ENCODE peak calls at places on chromosomes 11 and 22, in seven cellular contexts. One of them, this sample, is unnamed.

GRCh38 chr11:31795706-31796522 is 15.2 kb downstream of the PAX6 start:
- DNase-seq in transverse colon: no peak
- DNase-seq in upper lobe of left lung: no peak
- DNase-seq in suprapubic skin: no peak
- DNase-seq in stomach: no peak
- DNase-seq in ovary: no peak
- DNase-seq in tibial nerve: no peak
- DNase-seq in this sample: no peak

GRCh38 chr22:25364736-25365241 is 145.3 kb downstream of the CRYBB2 start:
- DNase-seq in transverse colon: peak; percentile 70
- DNase-seq in upper lobe of left lung: no peak
- DNase-seq in suprapubic skin: peak; percentile 66
- DNase-seq in stomach: peak; percentile 54
- DNase-seq in ovary: no peak
- DNase-seq in tibial nerve: no peak
- DNase-seq in this sample: peak; percentile 56

GRCh38 chr22:17767236-17768065 is 6.8 kb downstream of the BID start:
- DNase-seq in transverse colon: no peak
- DNase-seq in upper lobe of left lung: no peak
- DNase-seq in suprapubic skin: no peak
- DNase-seq in stomach: no peak
- DNase-seq in ovary: no peak
- DNase-seq in tibial nerve: no peak
- DNase-seq in this sample: no peak

GRCh38 chr11:56716379-56716854 is 17.5 kb downstream of the OR9G1 start:
- DNase-seq in transverse colon: peak; percentile 23
- DNase-seq in upper lobe of left lung: no peak
- DNase-seq in suprapubic skin: no peak
- DNase-seq in stomach: no peak
- DNase-seq in ovary: no peak
- DNase-seq in tibial nerve: no peak
- DNase-seq in this sample: no peak

GRCh38 chr11:63999349-64000025 is 13.2 kb downstream of the OTUB1 start:
- DNase-seq in transverse colon: peak; percentile 50
- DNase-seq in upper lobe of left lung: peak; percentile 90
- DNase-seq in suprapubic skin: peak; percentile 88
- DNase-seq in stomach: peak; percentile 85
- DNase-seq in ovary: peak; percentile 69
- DNase-seq in tibial nerve: no peak
- DNase-seq in this sample: peak; percentile 86

GRCh38 chr11:127308291-127308690 is 307.7 kb upstream of the KIRREL3 start:
- DNase-seq in transverse colon: no peak
- DNase-seq in upper lobe of left lung: no peak
- DNase-seq in suprapubic skin: no peak
- DNase-seq in stomach: no peak
- DNase-seq in ovary: no peak
- DNase-seq in tibial nerve: no peak
- DNase-seq in this sample: no peak

GRCh38 chr11:21895686-21896085 is 297.2 kb upstream of the ANO5 start:
- DNase-seq in transverse colon: no peak
- DNase-seq in upper lobe of left lung: no peak
- DNase-seq in suprapubic skin: no peak
- DNase-seq in stomach: no peak
- DNase-seq in ovary: no peak
- DNase-seq in tibial nerve: no peak
- DNase-seq in this sample: no peak

GRCh38 chr11:28466506-28466905 is 358.3 kb downstream of the METTL15 start:
- DNase-seq in transverse colon: no peak
- DNase-seq in upper lobe of left lung: no peak
- DNase-seq in suprapubic skin: no peak
- DNase-seq in stomach: no peak
- DNase-seq in ovary: no peak
- DNase-seq in tibial nerve: no peak
- DNase-seq in this sample: no peak

GRCh38 chr11:18741783-18742182 is 15.8 kb upstream of the IGSF22 start:
- DNase-seq in transverse colon: no peak
- DNase-seq in upper lobe of left lung: no peak
- DNase-seq in suprapubic skin: no peak
- DNase-seq in stomach: no peak
- DNase-seq in ovary: no peak
- DNase-seq in tibial nerve: no peak
- DNase-seq in this sample: no peak

GRCh38 chr11:74169736-74170458 is 905 bp downstream of the C2CD3 start:
- DNase-seq in transverse colon: no peak
- DNase-seq in upper lobe of left lung: no peak
- DNase-seq in suprapubic skin: no peak
- DNase-seq in stomach: no peak
- DNase-seq in ovary: no peak
- DNase-seq in tibial nerve: no peak
- DNase-seq in this sample: no peak

DNA sequence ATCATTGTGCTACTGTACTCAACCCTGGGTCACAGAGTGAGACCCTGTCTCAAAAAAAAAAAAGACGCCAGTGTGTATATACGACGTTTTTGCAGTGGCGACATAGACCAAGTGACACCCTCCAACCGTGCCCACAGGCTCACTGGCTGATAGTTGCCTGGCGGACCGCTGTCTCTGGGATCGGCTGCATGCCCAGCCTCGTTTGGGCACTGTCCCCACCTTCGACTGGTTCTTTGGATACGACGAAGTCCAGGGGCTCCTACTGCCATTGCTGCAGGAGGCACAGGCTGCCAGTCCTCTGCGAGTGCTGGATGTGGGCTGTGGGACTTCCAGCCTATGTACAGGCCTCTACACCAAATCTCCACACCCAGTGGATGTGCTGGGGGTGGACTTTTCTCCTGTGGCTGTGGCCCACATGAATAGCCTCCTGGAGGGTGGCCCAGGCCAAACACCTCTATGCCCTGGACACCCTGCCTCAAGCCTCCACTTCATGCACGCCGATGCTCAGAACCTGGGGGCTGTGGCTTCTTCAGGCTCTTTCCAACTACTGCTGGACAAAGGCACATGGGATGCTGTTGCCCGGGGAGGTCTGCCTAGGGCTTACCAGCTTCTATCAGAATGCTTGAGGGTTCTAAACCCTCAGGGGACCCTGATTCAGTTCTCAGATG is 1.3 kb downstream of the CSKMT start:
- DNase-seq in transverse colon: no peak
- DNase-seq in upper lobe of left lung: no peak
- DNase-seq in suprapubic skin: no peak
- DNase-seq in stomach: no peak
- DNase-seq in ovary: no peak
- DNase-seq in tibial nerve: no peak
- DNase-seq in this sample: no peak
- TF ChIP-seq POLR2A in transverse colon: no peak
- TF ChIP-seq POLR2A in upper lobe of left lung: no peak
- TF ChIP-seq POLR2A in suprapubic skin: no peak
- TF ChIP-seq POLR2A in stomach: no peak
- TF ChIP-seq POLR2A in ovary: no peak
- TF ChIP-seq POLR2A in tibial nerve: no peak
- TF ChIP-seq POLR2A in this sample: no peak

DNA sequence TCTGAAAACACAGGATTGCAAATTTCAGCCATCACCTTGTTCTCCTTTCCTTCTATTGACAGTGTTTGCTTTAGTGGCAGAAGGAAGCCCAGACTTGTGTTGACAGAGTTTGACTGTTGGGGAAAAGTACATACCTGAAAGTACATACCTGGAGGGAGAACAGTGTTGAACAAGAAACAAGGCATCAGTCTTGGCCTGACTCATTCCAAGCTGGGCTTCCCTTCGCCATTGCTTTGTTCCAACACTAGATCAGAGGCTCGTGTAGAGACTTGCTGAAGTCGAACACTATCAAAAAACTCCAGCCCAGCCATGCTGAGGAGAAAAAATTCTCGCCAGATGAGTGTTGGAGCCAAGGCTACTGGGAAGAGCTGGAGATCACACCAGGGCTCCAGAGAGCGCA is 133.4 kb downstream of the BBOX1 start:
- DNase-seq in transverse colon: no peak
- DNase-seq in upper lobe of left lung: no peak
- DNase-seq in suprapubic skin: no peak
- DNase-seq in stomach: peak; percentile 58
- DNase-seq in ovary: no peak
- DNase-seq in tibial nerve: no peak
- DNase-seq in this sample: no peak
- TF ChIP-seq EP300 in transverse colon: no peak
- TF ChIP-seq EP300 in upper lobe of left lung: no peak
- TF ChIP-seq EP300 in suprapubic skin: no peak
- TF ChIP-seq EP300 in stomach: no peak
- TF ChIP-seq EP300 in ovary: no peak
- TF ChIP-seq EP300 in tibial nerve: no peak
- TF ChIP-seq EP300 in this sample: no peak

DNA sequence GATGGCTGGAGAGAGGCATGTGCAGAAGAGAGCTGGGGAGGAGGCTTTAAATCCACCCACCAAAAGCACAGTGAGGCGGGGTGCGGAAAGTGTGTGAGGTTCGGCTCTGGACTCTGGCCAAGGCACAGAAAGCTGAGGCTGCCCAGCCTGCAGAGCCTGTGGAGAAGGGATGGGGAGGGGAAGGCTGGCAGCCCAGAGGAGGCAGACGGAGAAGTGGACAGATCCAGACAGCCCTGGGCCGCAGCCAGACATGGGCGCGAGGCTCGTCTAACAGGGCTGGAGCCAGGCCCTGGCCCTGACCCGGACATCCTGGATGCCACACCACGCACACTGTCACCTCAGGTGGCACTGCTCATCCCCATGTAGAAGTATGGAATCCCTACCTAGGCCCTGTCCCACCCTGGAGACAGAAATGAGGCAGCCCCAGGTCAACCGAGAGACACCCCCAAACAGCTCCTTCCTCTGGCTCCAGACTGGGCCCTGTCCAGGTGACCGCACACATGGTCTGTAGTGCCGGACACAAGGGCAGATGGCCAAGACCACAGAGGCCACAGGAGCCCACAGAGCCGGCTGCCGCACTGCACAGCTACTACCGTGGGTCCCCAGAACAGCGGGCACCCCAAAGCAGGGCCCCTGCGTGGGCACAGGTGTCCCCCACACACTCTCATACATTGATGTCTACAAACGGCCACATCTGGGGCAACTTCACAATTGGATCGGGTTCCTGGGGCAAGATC is 16.6 kb upstream of the MOB2 start:
- DNase-seq in transverse colon: no peak
- DNase-seq in upper lobe of left lung: peak; percentile 72
- DNase-seq in suprapubic skin: no peak
- DNase-seq in stomach: peak; percentile 45
- DNase-seq in ovary: peak; percentile 52
- DNase-seq in tibial nerve: no peak
- DNase-seq in this sample: peak; percentile 91
- TF ChIP-seq POLR2A in transverse colon: no peak
- TF ChIP-seq POLR2A in upper lobe of left lung: no peak
- TF ChIP-seq POLR2A in suprapubic skin: no peak
- TF ChIP-seq POLR2A in stomach: no peak
- TF ChIP-seq POLR2A in ovary: no peak
- TF ChIP-seq POLR2A in tibial nerve: no peak
- TF ChIP-seq POLR2A in this sample: no peak

GRCh38 chr11:82546556-82547162 is 187.0 kb downstream of the FAM181B start:
- DNase-seq in transverse colon: no peak
- DNase-seq in upper lobe of left lung: no peak
- DNase-seq in suprapubic skin: no peak
- DNase-seq in stomach: no peak
- DNase-seq in ovary: no peak
- DNase-seq in tibial nerve: no peak
- DNase-seq in this sample: no peak
- TF ChIP-seq EP300 in transverse colon: no peak
- TF ChIP-seq EP300 in upper lobe of left lung: no peak
- TF ChIP-seq EP300 in suprapubic skin: no peak
- TF ChIP-seq EP300 in stomach: no peak
- TF ChIP-seq EP300 in ovary: no peak
- TF ChIP-seq EP300 in tibial nerve: no peak
- TF ChIP-seq EP300 in this sample: no peak

GRCh38 chr22:21959274-21960074 is 6.8 kb upstream of the PPM1F start:
- DNase-seq in transverse colon: no peak
- DNase-seq in upper lobe of left lung: no peak
- DNase-seq in suprapubic skin: no peak
- DNase-seq in stomach: no peak
- DNase-seq in ovary: no peak
- DNase-seq in tibial nerve: no peak
- DNase-seq in this sample: no peak
- TF ChIP-seq POLR2A in transverse colon: no peak
- TF ChIP-seq POLR2A in upper lobe of left lung: no peak
- TF ChIP-seq POLR2A in suprapubic skin: no peak
- TF ChIP-seq POLR2A in stomach: no peak
- TF ChIP-seq POLR2A in ovary: no peak
- TF ChIP-seq POLR2A in tibial nerve: no peak
- TF ChIP-seq POLR2A in this sample: no peak

GRCh38 chr11:122267602-122268001 is 151.6 kb upstream of the BLID start:
- DNase-seq in transverse colon: no peak
- DNase-seq in upper lobe of left lung: no peak
- DNase-seq in suprapubic skin: no peak
- DNase-seq in stomach: no peak
- DNase-seq in ovary: no peak
- DNase-seq in tibial nerve: no peak
- DNase-seq in this sample: no peak

GRCh38 chr11:122271747-122272146 is 155.7 kb upstream of the BLID start:
- DNase-seq in transverse colon: no peak
- DNase-seq in upper lobe of left lung: no peak
- DNase-seq in suprapubic skin: no peak
- DNase-seq in stomach: no peak
- DNase-seq in ovary: no peak
- DNase-seq in tibial nerve: no peak
- DNase-seq in this sample: no peak

GRCh38 chr11:122268601-122269130 is 152.7 kb upstream of the BLID start:
- DNase-seq in transverse colon: no peak
- DNase-seq in upper lobe of left lung: no peak
- DNase-seq in suprapubic skin: no peak
- DNase-seq in stomach: no peak
- DNase-seq in ovary: no peak
- DNase-seq in tibial nerve: no peak
- DNase-seq in this sample: no peak

GRCh38 chr11:122275513-122275912 is 159.5 kb upstream of the BLID start:
- DNase-seq in transverse colon: no peak
- DNase-seq in upper lobe of left lung: no peak
- DNase-seq in suprapubic skin: no peak
- DNase-seq in stomach: no peak
- DNase-seq in ovary: no peak
- DNase-seq in tibial nerve: no peak
- DNase-seq in this sample: no peak

GRCh38 chr11:122271167-122271566 is 155.2 kb upstream of the BLID start:
- DNase-seq in transverse colon: no peak
- DNase-seq in upper lobe of left lung: no peak
- DNase-seq in suprapubic skin: no peak
- DNase-seq in stomach: no peak
- DNase-seq in ovary: no peak
- DNase-seq in tibial nerve: no peak
- DNase-seq in this sample: no peak
- TF ChIP-seq EP300 in transverse colon: no peak
- TF ChIP-seq EP300 in upper lobe of left lung: no peak
- TF ChIP-seq EP300 in suprapubic skin: no peak
- TF ChIP-seq EP300 in stomach: no peak
- TF ChIP-seq EP300 in ovary: no peak
- TF ChIP-seq EP300 in tibial nerve: no peak
- TF ChIP-seq EP300 in this sample: no peak